ENCODE peak calls at places on chromosomes 4 and X, in eight cellular contexts. Q is NCI-H1436; O is iPS-NIHi11; B is T-helper 1 cell; V is activated CD4-positive, alpha-beta T cell treated with anti-CD3 and anti-CD28 coated beads for 48 hours; C is posterior vena cava; S is lower lobe of right lung; P is epithelial cell of prostate. F is an unnamed sample.
A peak's percentile ranks its signal among the peaks of the same experiment; 100 is the strongest.

GRCh38 chr4:152106113-152106763 is 345.4 kb upstream of the GATB start:
- DNase-seq in V (peak; percentile 42), C (peak; percentile 96), B (no peak), Q (no peak), O (no peak), S (peak; percentile 57), P (peak; percentile 72), F (peak; percentile 95)

GRCh38 chr4:180768610-180769009 is 1474.6 kb upstream of the TENM3 start:
- DNase-seq in V (no peak), S (no peak), Q (no peak), P (no peak), C (no peak), O (no peak), B (no peak), F (no peak)

GRCh38 chrX:92213781-92214180 is 434.6 kb downstream of the PCDH11X start:
- DNase-seq in Q (no peak), S (no peak), O (no peak), C (no peak), B (no peak), V (no peak), P (no peak), F (no peak)

GRCh38 chr4:8104491-8105302 is 53.9 kb downstream of the ABLIM2 start:
- DNase-seq in Q (no peak), S (no peak), B (no peak), C (no peak), O (no peak), P (no peak), V (no peak), F (no peak)

GRCh38 chr4:136653640-136654406 is 878.5 kb downstream of the PCDH18 start:
- DNase-seq in B (no peak), V (no peak), Q (no peak), S (no peak), C (no peak), P (no peak), O (no peak), F (no peak)

GRCh38 chr4:84547211-84547610 is 35.7 kb upstream of the CDS1 start:
- DNase-seq in C (no peak), O (no peak), B (no peak), S (no peak), V (no peak), Q (no peak), P (no peak), F (no peak)

GRCh38 chrX:13791559-13791958 is 25.3 kb downstream of the GPM6B start:
- DNase-seq in P (no peak), C (no peak), S (no peak), O (no peak), Q (no peak), V (no peak), B (no peak), F (no peak)

GRCh38 chrX:13647709-13648212 is 5.2 kb upstream of the TCEANC start:
- DNase-seq in O (no peak), B (peak; percentile 16), V (peak; percentile 74), S (peak; percentile 69), Q (no peak), C (peak; percentile 82), P (no peak), F (no peak)

GRCh38 chr4:117481742-117482141 is 396.4 kb upstream of the TRAM1L1 start:
- DNase-seq in Q (no peak), C (no peak), B (no peak), S (no peak), O (no peak), P (no peak), V (no peak), F (peak; percentile 83)

GRCh38 chr4:22202351-22203343 is 254.1 kb upstream of the KCNIP4 start:
- DNase-seq in C (no peak), B (no peak), V (no peak), S (no peak), O (no peak), Q (no peak), P (no peak), F (peak; percentile 53)